ENCODE peak calls at places on chromosomes 2 and 18, in four cellular contexts. W is K562; I is heart left ventricle; M is CD8-positive, alpha-beta T cell. S is an unnamed sample.

GRCh38 chr2:96145028-96145939 is at the start of gene DUSP2:
- DNase-seq in W (no peak), I (peak; percentile 79), M (peak; percentile 91), S (peak; percentile 55)

GRCh38 chr2:103986001-103986400 is 867.9 kb upstream of the POU3F3 start:
- DNase-seq in W (no peak), I (no peak), M (no peak), S (no peak)

GRCh38 chr2:2757764-2758163 is 426.7 kb upstream of the MYT1L start:
- DNase-seq in W (no peak), I (no peak), M (no peak), S (no peak)

GRCh38 chr2:25491003-25491696 is 149.4 kb upstream of the DNMT3A start:
- DNase-seq in W (no peak), I (no peak), M (no peak), S (no peak)

GRCh38 chr18:816869-817268 is 4.8 kb upstream of the YES1 start:
- DNase-seq in W (no peak), I (no peak), M (no peak), S (no peak)

GRCh38 chr2:44964704-44965343 is 23.3 kb downstream of the SIX3 start:
- DNase-seq in W (peak; percentile 32), I (no peak), M (no peak), S (no peak)

GRCh38 chr2:169010633-169011460 is 20.3 kb downstream of the ABCB11 start:
- DNase-seq in W (no peak), I (no peak), M (no peak), S (no peak)

GRCh38 chr2:9057939-9058761 is 54.7 kb upstream of the MBOAT2 start:
- DNase-seq in W (no peak), I (no peak), M (no peak), S (peak; percentile 74)

GRCh38 chr2:150610670-150611279 is 123.3 kb upstream of the RND3 start:
- DNase-seq in W (peak; percentile 46), I (no peak), M (no peak), S (peak; percentile 72)

GRCh38 chr18:45993441-45993840 is 26.3 kb upstream of the EPG5 start:
- DNase-seq in W (no peak), I (no peak), M (no peak), S (peak; percentile 87)

GRCh38 chr2:130342533-130343275 is at the start of gene IMP4:
- DNase-seq in W (peak; percentile 82), I (peak; percentile 98), M (peak; percentile 93), S (peak; percentile 100)
- TF ChIP-seq CTCF in W (peak; percentile 46), I (peak; percentile 33), M (no peak), S (peak; percentile 67)

GRCh38 chr18:13809521-13810252 is 14.3 kb upstream of the MC5R start:
- DNase-seq in W (no peak), I (no peak), M (no peak), S (no peak)

GRCh38 chr18:13810950-13811485 is 12.9 kb upstream of the MC5R start:
- DNase-seq in W (no peak), I (no peak), M (no peak), S (no peak)

GRCh38 chr18:13813271-13813849 is 10.6 kb upstream of the MC5R start:
- DNase-seq in W (peak; percentile 71), I (peak; percentile 54), M (peak; percentile 67), S (peak; percentile 37)

GRCh38 chr18:13809025-13809384 is 14.9 kb upstream of the MC5R start:
- DNase-seq in W (no peak), I (no peak), M (no peak), S (no peak)

GRCh38 chr18:13811993-13812392 is 12.0 kb upstream of the MC5R start:
- DNase-seq in W (peak; percentile 26), I (no peak), M (no peak), S (no peak)
- TF ChIP-seq CTCF in W (no peak), I (no peak), M (no peak), S (peak; percentile 53)

GRCh38 chr2:50433635-50434034 is 598.3 kb downstream of the NRXN1 start:
- DNase-seq in W (no peak), I (no peak), M (no peak), S (no peak)

GRCh38 chr2:50431958-50432650 is 599.8 kb downstream of the NRXN1 start:
- DNase-seq in W (no peak), I (no peak), M (no peak), S (no peak)
- TF ChIP-seq CTCF in W (no peak), I (no peak), M (no peak), S (no peak)

GRCh38 chr2:172488556-172488955 is 61.2 kb downstream of the ITGA6 start:
- DNase-seq in W (no peak), I (no peak), M (no peak), S (no peak)

GRCh38 chr2:172481507-172482262 is 54.3 kb downstream of the ITGA6 start:
- DNase-seq in W (no peak), I (no peak), M (no peak), S (no peak)

GRCh38 chr2:172480301-172481218 is 53.2 kb downstream of the ITGA6 start:
- DNase-seq in W (no peak), I (peak; percentile 66), M (no peak), S (peak; percentile 26)

GRCh38 chr2:172484253-172484652 is 56.9 kb downstream of the ITGA6 start:
- DNase-seq in W (no peak), I (no peak), M (no peak), S (peak; percentile 18)

GRCh38 chr2:172484706-172485105 is 57.3 kb downstream of the ITGA6 start:
- DNase-seq in W (no peak), I (no peak), M (no peak), S (no peak)
- TF ChIP-seq CTCF in W (no peak), I (no peak), M (no peak), S (no peak)

GRCh38 chr2:120885311-120885710 is 149.6 kb downstream of the GLI2 start:
- DNase-seq in W (peak; percentile 32), I (peak; percentile 7), M (no peak), S (no peak)

GRCh38 chr2:120885749-120886148 is 150.1 kb downstream of the GLI2 start:
- DNase-seq in W (no peak), I (no peak), M (no peak), S (no peak)

GRCh38 chr2:120884406-120885290 is 149.0 kb downstream of the GLI2 start:
- DNase-seq in W (no peak), I (peak; percentile 10), M (no peak), S (no peak)

GRCh38 chr2:120881981-120882788 is 146.5 kb downstream of the GLI2 start:
- DNase-seq in W (no peak), I (peak; percentile 40), M (no peak), S (no peak)

DNA sequence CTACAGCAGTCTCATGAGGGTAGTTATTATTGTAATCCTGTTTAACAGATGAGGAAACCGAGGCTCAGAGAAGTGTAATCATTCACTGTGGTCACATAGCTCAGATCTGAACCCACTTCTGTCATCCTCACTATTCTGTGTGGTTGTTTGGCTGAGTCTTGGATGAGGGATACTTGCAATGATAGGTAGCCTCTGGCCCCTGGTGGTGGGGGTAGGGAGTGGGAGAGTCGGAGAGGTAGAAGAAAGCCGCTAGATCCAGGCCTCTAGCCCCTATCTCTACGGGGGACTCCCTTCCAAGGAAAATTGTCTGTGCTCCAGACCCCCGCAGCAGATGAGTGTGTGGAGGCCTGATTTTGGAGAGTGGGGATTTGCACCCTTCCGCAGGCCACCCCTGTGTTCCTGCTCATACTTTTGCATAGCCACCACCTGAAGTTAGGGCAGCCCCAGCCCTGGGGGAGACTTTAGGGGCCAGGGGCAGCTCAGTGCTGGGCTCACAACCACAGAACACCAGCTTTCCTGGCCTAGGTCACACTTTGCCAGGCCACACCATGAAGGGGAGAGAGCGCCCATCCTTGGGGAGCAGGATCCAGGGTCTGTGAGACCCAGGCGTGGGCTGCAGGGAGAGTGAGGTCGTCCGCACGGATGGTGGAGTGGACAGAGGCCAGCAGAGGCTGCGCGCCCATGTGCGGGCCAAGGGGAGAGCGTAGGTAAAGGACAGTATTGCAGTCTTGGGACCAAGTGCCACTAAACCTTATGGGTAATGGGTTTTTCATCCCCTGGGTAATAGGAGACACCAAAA is 148.1 kb downstream of the GLI2 start:
- DNase-seq in W (peak; percentile 35), I (peak; percentile 17), M (no peak), S (no peak)
- TF ChIP-seq CTCF in W (peak; percentile 48), I (no peak), M (no peak), S (peak; percentile 43)

GRCh38 chr2:56464613-56465012 is 280.8 kb downstream of the CCDC85A start:
- DNase-seq in W (no peak), I (no peak), M (no peak), S (no peak)

GRCh38 chr2:56460508-56460907 is 276.7 kb downstream of the CCDC85A start:
- DNase-seq in W (no peak), I (no peak), M (no peak), S (no peak)

GRCh38 chr2:56465491-56465890 is 281.7 kb downstream of the CCDC85A start:
- DNase-seq in W (no peak), I (no peak), M (no peak), S (peak; percentile 35)

GRCh38 chr2:56464066-56464465 is 280.3 kb downstream of the CCDC85A start:
- DNase-seq in W (no peak), I (no peak), M (no peak), S (no peak)
- TF ChIP-seq CTCF in W (no peak), I (no peak), M (no peak), S (no peak)

GRCh38 chr2:191365089-191365488 is 119.9 kb downstream of the MYO1B start:
- DNase-seq in W (no peak), I (no peak), M (no peak), S (no peak)

GRCh38 chr2:191363267-191363666 is 118.1 kb downstream of the MYO1B start:
- DNase-seq in W (no peak), I (no peak), M (no peak), S (no peak)

GRCh38 chr2:191366199-191366598 is 121.0 kb downstream of the MYO1B start:
- DNase-seq in W (no peak), I (no peak), M (no peak), S (peak; percentile 81)

GRCh38 chr2:191374366-191374765 is 129.2 kb downstream of the MYO1B start:
- DNase-seq in W (no peak), I (no peak), M (no peak), S (no peak)

DNA sequence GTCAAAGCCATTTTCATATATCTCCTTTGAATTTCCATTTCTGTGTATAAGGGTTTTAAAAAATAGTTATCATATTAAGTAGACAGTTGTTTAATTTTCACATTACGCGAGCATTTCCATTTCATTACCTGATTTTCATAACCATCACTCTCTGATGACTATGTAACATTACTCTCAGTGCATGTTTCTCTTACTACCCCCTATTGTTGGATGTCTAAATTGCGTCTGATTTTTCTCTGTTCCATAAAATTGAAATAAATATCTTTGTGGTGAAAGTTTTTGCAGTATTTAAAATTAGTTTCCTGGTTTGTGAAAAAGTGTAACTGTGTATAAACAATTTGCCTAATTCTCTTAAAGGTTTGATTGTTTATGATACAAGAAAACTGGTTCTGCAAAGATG is 123.8 kb downstream of the MYO1B start:
- DNase-seq in W (no peak), I (no peak), M (no peak), S (peak; percentile 19)
- TF ChIP-seq CTCF in W (no peak), I (no peak), M (no peak), S (peak; percentile 76)